ENCODE peak calls at places on chromosomes 12 and 14, in five cellular contexts. Z, D, A, I and W are unnamed samples.
A peak's percentile ranks its signal among the peaks of the same experiment; 100 is the strongest.

GRCh38 chr14:92792885-92793284 is 1.2 kb upstream of the GOLGA5 start:
- DNase-seq in A (no peak), D (no peak), I (no peak), Z (no peak), W (no peak)

GRCh38 chr12:131761638-131762037 is 50.7 kb downstream of the SFSWAP start:
- DNase-seq in A (no peak), I (no peak), D (no peak), Z (no peak), W (no peak)

GRCh38 chr14:96125536-96125935 is 79.1 kb upstream of the BDKRB2 start:
- DNase-seq in Z (no peak), A (no peak), I (no peak), D (no peak), W (no peak)

GRCh38 chr14:90842726-90843125 is 26.5 kb upstream of the TTC7B start:
- DNase-seq in D (no peak), Z (no peak), I (no peak), A (no peak), W (no peak)

GRCh38 chr14:61475316-61475715 is 153.9 kb downstream of the PRKCH start:
- DNase-seq in I (no peak), D (no peak), Z (no peak), A (no peak), W (peak; percentile 62)

GRCh38 chr14:101181717-101182313 is 278.3 kb upstream of the RTL1 start:
- DNase-seq in A (no peak), Z (no peak), I (no peak), D (no peak), W (no peak)

GRCh38 chr14:99357856-99358390 is 85.9 kb upstream of the BCL11B start:
- DNase-seq in D (no peak), I (no peak), A (no peak), Z (no peak), W (no peak)

GRCh38 chr12:54596526-54596946 is 8.1 kb upstream of the PPP1R1A start:
- DNase-seq in I (peak; percentile 72), D (peak; percentile 61), Z (no peak), A (no peak), W (peak; percentile 87)

GRCh38 chr12:52010692-52011601 is 4.2 kb downstream of the TAMALIN start:
- DNase-seq in A (no peak), Z (no peak), D (no peak), I (no peak), W (no peak)

GRCh38 chr12:76065917-76066316 is 18.6 kb downstream of the NAP1L1 start:
- DNase-seq in D (no peak), I (no peak), A (no peak), Z (no peak), W (no peak)

GRCh38 chr14:65499138-65499537 is 86.6 kb downstream of the FUT8 start:
- DNase-seq in A (no peak), I (no peak), D (no peak), Z (no peak), W (no peak)

GRCh38 chr12:113136128-113136989 is 798 bp upstream of the RASAL1 start:
- DNase-seq in D (no peak), A (no peak), I (no peak), Z (no peak), W (peak; percentile 67)

GRCh38 chr12:123519151-123520001 is 14.1 kb downstream of the RILPL1 start:
- DNase-seq in A (peak; percentile 39), D (no peak), Z (peak; percentile 42), I (peak; percentile 50), W (no peak)

GRCh38 chr14:52840916-52841315 is 49.5 kb upstream of the GNPNAT1 start:
- DNase-seq in Z (no peak), D (no peak), I (no peak), A (no peak), W (no peak)

GRCh38 chr12:93785262-93786010 is 108.3 kb downstream of the CRADD start:
- DNase-seq in Z (no peak), D (peak; percentile 91), A (peak; percentile 86), I (no peak), W (no peak)

GRCh38 chr14:72196237-72196636 is 264.0 kb downstream of the RGS6 start:
- DNase-seq in Z (no peak), I (no peak), D (no peak), A (no peak), W (no peak)

GRCh38 chr14:101235042-101235871 is 326.0 kb upstream of the DIO3 start:
- DNase-seq in A (no peak), I (peak; percentile 68), Z (no peak), D (no peak), W (no peak)

GRCh38 chr14:98802044-98802443 is 470.0 kb downstream of the BCL11B start:
- DNase-seq in A (no peak), I (no peak), D (no peak), Z (no peak), W (no peak)

GRCh38 chr12:1474567-1475153 is 119.7 kb downstream of the FBXL14 start:
- DNase-seq in A (peak; percentile 59), Z (peak; percentile 88), I (no peak), D (peak; percentile 80), W (no peak)

GRCh38 chr12:50732591-50732990 is 31.3 kb upstream of the ATF1 start:
- DNase-seq in Z (peak; percentile 52), A (peak; percentile 63), D (peak; percentile 27), I (no peak), W (no peak)

GRCh38 chr14:69002069-69002468 is 23.0 kb upstream of the ACTN1 start:
- DNase-seq in I (peak; percentile 52), A (no peak), Z (no peak), D (no peak), W (no peak)

GRCh38 chr14:81772391-81772790 is 238.7 kb upstream of the SEL1L start:
- DNase-seq in I (no peak), Z (no peak), A (no peak), D (no peak), W (no peak)

GRCh38 chr14:65177551-65177950 is 75.2 kb upstream of the MAX start:
- DNase-seq in A (no peak), Z (no peak), D (no peak), I (no peak), W (no peak)

GRCh38 chr14:61764342-61765122 is 2.3 kb downstream of the SNAPC1 start:
- DNase-seq in A (no peak), I (no peak), Z (no peak), D (no peak), W (no peak)

GRCh38 chr12:4526923-4527546 is 11.7 kb upstream of the RAD51AP1 start:
- DNase-seq in Z (no peak), A (no peak), D (no peak), I (no peak), W (peak; percentile 16)

GRCh38 chr14:51564460-51564859 is 87.2 kb upstream of the FRMD6 start:
- DNase-seq in D (no peak), Z (no peak), A (no peak), I (no peak), W (no peak)

GRCh38 chr14:32594766-32595165 is 265.7 kb downstream of the AKAP6 start:
- DNase-seq in Z (peak; percentile 53), D (peak; percentile 63), A (peak; percentile 73), I (no peak), W (no peak)

GRCh38 chr14:37263656-37264236 is 66.0 kb downstream of the MIPOL1 start:
- DNase-seq in A (no peak), D (no peak), I (no peak), Z (no peak), W (no peak)

GRCh38 chr14:100065161-100065871 is at the start of gene EVL:
- DNase-seq in A (no peak), I (no peak), D (no peak), Z (no peak), W (peak; percentile 93)

GRCh38 chr14:24211311-24211710 is 2.0 kb downstream of the CHMP4A start:
- DNase-seq in A (no peak), D (no peak), I (no peak), Z (no peak), W (no peak)

GRCh38 chr14:93978735-93979134 is 2.4 kb upstream of the ASB2 start:
- DNase-seq in A (no peak), Z (no peak), I (no peak), D (no peak), W (no peak)

GRCh38 chr14:73365727-73366126 is 92.6 kb downstream of the NUMB start:
- DNase-seq in A (no peak), Z (no peak), D (no peak), I (no peak), W (no peak)
- H3K4me3 ChIP-seq in A (no peak overlapping the region), Z (no peak overlapping the region), D (no peak overlapping the region), I (no peak overlapping the region), W (no peak overlapping the region)

GRCh38 chr14:102544034-102544744 is 34.6 kb upstream of the ANKRD9 start:
- DNase-seq in D (no peak), I (no peak), A (no peak), Z (no peak), W (no peak)
- H3K4me3 ChIP-seq in D (no peak overlapping the region), I (no peak overlapping the region), A (no peak overlapping the region), Z (no peak overlapping the region), W (no peak overlapping the region)

GRCh38 chr12:22477894-22478287 is 66.5 kb downstream of the C2CD5 start:
- DNase-seq in D (no peak), A (no peak), I (no peak), Z (no peak), W (no peak)
- H3K4me3 ChIP-seq in D (no peak overlapping the region), A (no peak overlapping the region), I (no peak overlapping the region), Z (no peak overlapping the region), W (no peak overlapping the region)

GRCh38 chr12:53496752-53497032 is 2.6 kb downstream of the MAP3K12 start:
- DNase-seq in I (no peak), A (no peak), Z (no peak), D (no peak), W (no peak)
- H3K4me3 ChIP-seq in I (no peak overlapping the region), A (no peak overlapping the region), Z (peak overlapping the region; percentile 25), D (no peak overlapping the region), W (no peak overlapping the region)

GRCh38 chr12:62190921-62191746 is 69.1 kb upstream of the USP15 start:
- DNase-seq in D (no peak), A (no peak), Z (no peak), I (no peak), W (no peak)
- H3K4me3 ChIP-seq in D (no peak overlapping the region), A (peak overlapping the region; percentile 27), Z (peak overlapping the region; percentile 47), I (no peak overlapping the region), W (no peak overlapping the region)

GRCh38 chr14:63344336-63344735 is 25.6 kb upstream of the GPHB5 start:
- DNase-seq in Z (no peak), D (no peak), I (no peak), A (no peak), W (no peak)

GRCh38 chr14:63343878-63344277 is 25.1 kb upstream of the GPHB5 start:
- DNase-seq in I (no peak), Z (peak; percentile 5), D (peak; percentile 2), A (no peak), W (no peak)

GRCh38 chr14:63345826-63346225 is 27.1 kb upstream of the GPHB5 start:
- DNase-seq in D (no peak), A (no peak), I (no peak), Z (no peak), W (no peak)

GRCh38 chr14:63342381-63342780 is 23.6 kb upstream of the GPHB5 start:
- DNase-seq in Z (no peak), I (no peak), D (no peak), A (no peak), W (no peak)
- H3K4me3 ChIP-seq in Z (no peak overlapping the region), I (no peak overlapping the region), D (no peak overlapping the region), A (no peak overlapping the region), W (no peak overlapping the region)